ENCODE peak calls at places on chromosomes 6 and 20, in five cellular contexts. One of them, this sample, is unnamed.

GRCh38 chr6:38179300-38179699 is 359.8 kb downstream of the ZFAND3 start:
- DNase-seq in activated T-helper 1 cell treated with anti-CD3 and anti-CD28 coated beads, Interleukin-2, amount 50 U/mL, for 16 hours: no peak
- DNase-seq in CD8-positive, alpha-beta T cell: no peak
- DNase-seq in neural progenitor cell: no peak
- DNase-seq in stimulated activated CD8-positive, alpha-beta memory T cell treated with anti-CD3 and anti-CD28 coated beads, Interleukin-7, amount 100 ng/mL, for 1 hour: no peak
- DNase-seq in this sample: no peak

GRCh38 chr20:19616620-19617019 is 141.4 kb upstream of the RIN2 start:
- DNase-seq in CD8-positive, alpha-beta T cell: no peak
- DNase-seq in stimulated activated CD8-positive, alpha-beta memory T cell treated with anti-CD3 and anti-CD28 coated beads, Interleukin-7, amount 100 ng/mL, for 1 hour: no peak
- DNase-seq in activated T-helper 1 cell treated with anti-CD3 and anti-CD28 coated beads, Interleukin-2, amount 50 U/mL, for 16 hours: no peak
- DNase-seq in neural progenitor cell: no peak
- DNase-seq in this sample: no peak

GRCh38 chr6:13063300-13063918 is 264.9 kb downstream of the TBC1D7 start:
- DNase-seq in activated T-helper 1 cell treated with anti-CD3 and anti-CD28 coated beads, Interleukin-2, amount 50 U/mL, for 16 hours: no peak
- DNase-seq in neural progenitor cell: no peak
- DNase-seq in CD8-positive, alpha-beta T cell: no peak
- DNase-seq in stimulated activated CD8-positive, alpha-beta memory T cell treated with anti-CD3 and anti-CD28 coated beads, Interleukin-7, amount 100 ng/mL, for 1 hour: no peak
- DNase-seq in this sample: no peak

GRCh38 chr6:121951918-121952379 is 447.5 kb upstream of the HSF2 start:
- DNase-seq in stimulated activated CD8-positive, alpha-beta memory T cell treated with anti-CD3 and anti-CD28 coated beads, Interleukin-7, amount 100 ng/mL, for 1 hour: no peak
- DNase-seq in activated T-helper 1 cell treated with anti-CD3 and anti-CD28 coated beads, Interleukin-2, amount 50 U/mL, for 16 hours: no peak
- DNase-seq in neural progenitor cell: no peak
- DNase-seq in CD8-positive, alpha-beta T cell: no peak
- DNase-seq in this sample: no peak

GRCh38 chr20:57715268-57715904 is 5.6 kb upstream of the PMEPA1 start:
- DNase-seq in CD8-positive, alpha-beta T cell: no peak
- DNase-seq in activated T-helper 1 cell treated with anti-CD3 and anti-CD28 coated beads, Interleukin-2, amount 50 U/mL, for 16 hours: no peak
- DNase-seq in stimulated activated CD8-positive, alpha-beta memory T cell treated with anti-CD3 and anti-CD28 coated beads, Interleukin-7, amount 100 ng/mL, for 1 hour: no peak
- DNase-seq in neural progenitor cell: no peak
- DNase-seq in this sample: no peak

GRCh38 chr6:158262082-158262481 is 50.2 kb upstream of the TULP4 start:
- DNase-seq in stimulated activated CD8-positive, alpha-beta memory T cell treated with anti-CD3 and anti-CD28 coated beads, Interleukin-7, amount 100 ng/mL, for 1 hour: no peak
- DNase-seq in CD8-positive, alpha-beta T cell: no peak
- DNase-seq in neural progenitor cell: no peak
- DNase-seq in activated T-helper 1 cell treated with anti-CD3 and anti-CD28 coated beads, Interleukin-2, amount 50 U/mL, for 16 hours: no peak
- DNase-seq in this sample: no peak

GRCh38 chr6:36197739-36198221 is 1.2 kb downstream of the BRPF3 start:
- DNase-seq in stimulated activated CD8-positive, alpha-beta memory T cell treated with anti-CD3 and anti-CD28 coated beads, Interleukin-7, amount 100 ng/mL, for 1 hour: no peak
- DNase-seq in neural progenitor cell: no peak
- DNase-seq in CD8-positive, alpha-beta T cell: no peak
- DNase-seq in activated T-helper 1 cell treated with anti-CD3 and anti-CD28 coated beads, Interleukin-2, amount 50 U/mL, for 16 hours: no peak
- DNase-seq in this sample: no peak

GRCh38 chr6:169620171-169621125 is 81.4 kb downstream of the WDR27 start:
- DNase-seq in stimulated activated CD8-positive, alpha-beta memory T cell treated with anti-CD3 and anti-CD28 coated beads, Interleukin-7, amount 100 ng/mL, for 1 hour: no peak
- DNase-seq in neural progenitor cell: no peak
- DNase-seq in CD8-positive, alpha-beta T cell: no peak
- DNase-seq in activated T-helper 1 cell treated with anti-CD3 and anti-CD28 coated beads, Interleukin-2, amount 50 U/mL, for 16 hours: no peak
- DNase-seq in this sample: no peak

GRCh38 chr6:43052225-43052841 is 1.3 kb downstream of the CUL7 start:
- DNase-seq in stimulated activated CD8-positive, alpha-beta memory T cell treated with anti-CD3 and anti-CD28 coated beads, Interleukin-7, amount 100 ng/mL, for 1 hour: no peak
- DNase-seq in neural progenitor cell: no peak
- DNase-seq in activated T-helper 1 cell treated with anti-CD3 and anti-CD28 coated beads, Interleukin-2, amount 50 U/mL, for 16 hours: no peak
- DNase-seq in CD8-positive, alpha-beta T cell: no peak
- DNase-seq in this sample: no peak

GRCh38 chr20:12358006-12358654 is 440.4 kb downstream of the BTBD3 start:
- DNase-seq in activated T-helper 1 cell treated with anti-CD3 and anti-CD28 coated beads, Interleukin-2, amount 50 U/mL, for 16 hours: no peak
- DNase-seq in neural progenitor cell: peak; percentile 34
- DNase-seq in CD8-positive, alpha-beta T cell: no peak
- DNase-seq in stimulated activated CD8-positive, alpha-beta memory T cell treated with anti-CD3 and anti-CD28 coated beads, Interleukin-7, amount 100 ng/mL, for 1 hour: no peak
- DNase-seq in this sample: no peak

GRCh38 chr6:134422426-134423231 is 104.7 kb upstream of the SGK1 start:
- DNase-seq in stimulated activated CD8-positive, alpha-beta memory T cell treated with anti-CD3 and anti-CD28 coated beads, Interleukin-7, amount 100 ng/mL, for 1 hour: no peak
- DNase-seq in neural progenitor cell: no peak
- DNase-seq in CD8-positive, alpha-beta T cell: no peak
- DNase-seq in activated T-helper 1 cell treated with anti-CD3 and anti-CD28 coated beads, Interleukin-2, amount 50 U/mL, for 16 hours: no peak
- DNase-seq in this sample: no peak

GRCh38 chr6:28658475-28659249 is 133.0 kb downstream of the GPX5 start:
- DNase-seq in stimulated activated CD8-positive, alpha-beta memory T cell treated with anti-CD3 and anti-CD28 coated beads, Interleukin-7, amount 100 ng/mL, for 1 hour: no peak
- DNase-seq in neural progenitor cell: peak; percentile 31
- DNase-seq in CD8-positive, alpha-beta T cell: no peak
- DNase-seq in activated T-helper 1 cell treated with anti-CD3 and anti-CD28 coated beads, Interleukin-2, amount 50 U/mL, for 16 hours: no peak
- DNase-seq in this sample: no peak

GRCh38 chr6:81739230-81740195 is 13.0 kb downstream of the TENT5A start:
- DNase-seq in CD8-positive, alpha-beta T cell: no peak
- DNase-seq in neural progenitor cell: no peak
- DNase-seq in stimulated activated CD8-positive, alpha-beta memory T cell treated with anti-CD3 and anti-CD28 coated beads, Interleukin-7, amount 100 ng/mL, for 1 hour: no peak
- DNase-seq in activated T-helper 1 cell treated with anti-CD3 and anti-CD28 coated beads, Interleukin-2, amount 50 U/mL, for 16 hours: no peak
- DNase-seq in this sample: no peak

GRCh38 chr6:3510617-3511016 is 53.8 kb upstream of the SLC22A23 start:
- DNase-seq in neural progenitor cell: peak; percentile 33
- DNase-seq in stimulated activated CD8-positive, alpha-beta memory T cell treated with anti-CD3 and anti-CD28 coated beads, Interleukin-7, amount 100 ng/mL, for 1 hour: no peak
- DNase-seq in activated T-helper 1 cell treated with anti-CD3 and anti-CD28 coated beads, Interleukin-2, amount 50 U/mL, for 16 hours: no peak
- DNase-seq in CD8-positive, alpha-beta T cell: no peak
- DNase-seq in this sample: no peak

GRCh38 chr6:146149770-146150169 is 120.9 kb downstream of the GRM1 start:
- DNase-seq in activated T-helper 1 cell treated with anti-CD3 and anti-CD28 coated beads, Interleukin-2, amount 50 U/mL, for 16 hours: no peak
- DNase-seq in CD8-positive, alpha-beta T cell: no peak
- DNase-seq in neural progenitor cell: no peak
- DNase-seq in stimulated activated CD8-positive, alpha-beta memory T cell treated with anti-CD3 and anti-CD28 coated beads, Interleukin-7, amount 100 ng/mL, for 1 hour: no peak
- DNase-seq in this sample: no peak

GRCh38 chr6:6772751-6773150 is 184.2 kb downstream of the LY86 start:
- DNase-seq in activated T-helper 1 cell treated with anti-CD3 and anti-CD28 coated beads, Interleukin-2, amount 50 U/mL, for 16 hours: no peak
- DNase-seq in neural progenitor cell: peak; percentile 39
- DNase-seq in CD8-positive, alpha-beta T cell: no peak
- DNase-seq in stimulated activated CD8-positive, alpha-beta memory T cell treated with anti-CD3 and anti-CD28 coated beads, Interleukin-7, amount 100 ng/mL, for 1 hour: no peak
- DNase-seq in this sample: no peak

GRCh38 chr6:136470044-136470443 is 80.2 kb downstream of the MAP7 start:
- DNase-seq in CD8-positive, alpha-beta T cell: no peak
- DNase-seq in activated T-helper 1 cell treated with anti-CD3 and anti-CD28 coated beads, Interleukin-2, amount 50 U/mL, for 16 hours: no peak
- DNase-seq in neural progenitor cell: no peak
- DNase-seq in stimulated activated CD8-positive, alpha-beta memory T cell treated with anti-CD3 and anti-CD28 coated beads, Interleukin-7, amount 100 ng/mL, for 1 hour: no peak
- DNase-seq in this sample: no peak

GRCh38 chr6:1986454-1987243 is 258.8 kb downstream of the GMDS start:
- DNase-seq in activated T-helper 1 cell treated with anti-CD3 and anti-CD28 coated beads, Interleukin-2, amount 50 U/mL, for 16 hours: no peak
- DNase-seq in neural progenitor cell: no peak
- DNase-seq in CD8-positive, alpha-beta T cell: no peak
- DNase-seq in stimulated activated CD8-positive, alpha-beta memory T cell treated with anti-CD3 and anti-CD28 coated beads, Interleukin-7, amount 100 ng/mL, for 1 hour: no peak
- DNase-seq in this sample: no peak

GRCh38 chr6:149876241-149876933 is 12.2 kb upstream of the LRP11 start:
- DNase-seq in stimulated activated CD8-positive, alpha-beta memory T cell treated with anti-CD3 and anti-CD28 coated beads, Interleukin-7, amount 100 ng/mL, for 1 hour: no peak
- DNase-seq in neural progenitor cell: no peak
- DNase-seq in activated T-helper 1 cell treated with anti-CD3 and anti-CD28 coated beads, Interleukin-2, amount 50 U/mL, for 16 hours: no peak
- DNase-seq in CD8-positive, alpha-beta T cell: no peak
- DNase-seq in this sample: no peak

GRCh38 chr6:156169361-156169760 is 607.8 kb upstream of the ARID1B start:
- DNase-seq in stimulated activated CD8-positive, alpha-beta memory T cell treated with anti-CD3 and anti-CD28 coated beads, Interleukin-7, amount 100 ng/mL, for 1 hour: no peak
- DNase-seq in activated T-helper 1 cell treated with anti-CD3 and anti-CD28 coated beads, Interleukin-2, amount 50 U/mL, for 16 hours: no peak
- DNase-seq in CD8-positive, alpha-beta T cell: no peak
- DNase-seq in neural progenitor cell: no peak
- DNase-seq in this sample: no peak

GRCh38 chr6:97901531-97901930 is 618.5 kb upstream of the MMS22L start:
- DNase-seq in CD8-positive, alpha-beta T cell: no peak
- DNase-seq in stimulated activated CD8-positive, alpha-beta memory T cell treated with anti-CD3 and anti-CD28 coated beads, Interleukin-7, amount 100 ng/mL, for 1 hour: no peak
- DNase-seq in neural progenitor cell: no peak
- DNase-seq in activated T-helper 1 cell treated with anti-CD3 and anti-CD28 coated beads, Interleukin-2, amount 50 U/mL, for 16 hours: no peak
- DNase-seq in this sample: no peak